ENCODE peak calls at places on chromosomes 1 and 21, in eight cellular contexts. H is GM12864; M is colonic mucosa; X is CD4-positive, alpha-beta T cell; J is left lung; R is left cardiac atrium; I is Calu3; P is A549. F is an unnamed sample.

GRCh38 chr1:176943783-176944182 is 220.7 kb downstream of the ASTN1 start:
- DNase-seq in H (no peak), M (no peak), X (no peak), J (no peak), R (no peak), I (no peak), P (no peak), F (no peak)

GRCh38 chr1:64082459-64082858 is 121.0 kb upstream of the UBE2U start:
- DNase-seq in H (no peak), M (no peak), X (no peak), J (no peak), R (no peak), I (no peak), P (peak), F (no peak)

GRCh38 chr1:214568328-214568727 is 16.9 kb upstream of the PTPN14 start:
- DNase-seq in H (no peak), M (no peak), X (no peak), J (no peak), R (no peak), I (no peak), P (no peak), F (no peak)

GRCh38 chr1:21185221-21185731 is 8.6 kb upstream of the EIF4G3 start:
- DNase-seq in H (no peak), M (no peak), X (no peak), J (no peak), R (no peak), I (no peak), P (no peak), F (no peak)

GRCh38 chr1:39645411-39646043 is 6.1 kb upstream of the HEYL start:
- DNase-seq in H (no peak), M (no peak), X (no peak), J (no peak), R (no peak), I (no peak), P (no peak), F (no peak)

GRCh38 chr1:1906185-1907097 is 8.6 kb upstream of the CALML6 start:
- DNase-seq in H (no peak), M (peak), X (peak), J (peak), R (peak), I (peak), P (peak), F (peak)

GRCh38 chr1:108120163-108120562 is 80.0 kb downstream of the SLC25A24 start:
- DNase-seq in H (no peak), M (no peak), X (no peak), J (no peak), R (no peak), I (no peak), P (no peak), F (no peak)

GRCh38 chr1:59819566-59820438 is 5.1 kb downstream of the HOOK1 start:
- DNase-seq in H (no peak), M (no peak), X (no peak), J (no peak), R (no peak), I (no peak), P (no peak), F (no peak)

GRCh38 chr21:43690346-43690745 is 28.6 kb upstream of the PDXK start:
- DNase-seq in H (no peak), M (no peak), X (no peak), J (no peak), R (no peak), I (no peak), P (no peak), F (no peak)

GRCh38 chr21:45329261-45330074 is 41.8 kb upstream of the POFUT2 start:
- DNase-seq in H (no peak), M (peak), X (no peak), J (peak), R (peak), I (peak), P (peak), F (no peak)

GRCh38 chr1:151920147-151920546 is 10.8 kb upstream of the THEM4 start:
- DNase-seq in H (peak), M (no peak), X (no peak), J (no peak), R (no peak), I (no peak), P (no peak), F (no peak)

GRCh38 chr1:100353988-100354387 is 1.7 kb downstream of the CDC14A start:
- DNase-seq in H (no peak), M (no peak), X (no peak), J (no peak), R (no peak), I (peak), P (peak), F (no peak)